ENCODE peak calls at places on chromosomes 6 and 20, in six cellular contexts. M, W, K, I, N and J are unnamed samples.

GRCh38 chr20:1631309-1632227 is 11.8 kb upstream of the SIRPB1 start:
- DNase-seq in K (no peak), W (no peak), N (no peak), I (no peak), M (peak), J (no peak)

GRCh38 chr6:30447237-30447636 is 42.1 kb upstream of the HLA-E start:
- DNase-seq in I (no peak), M (peak), N (no peak), W (no peak), K (no peak), J (no peak)

GRCh38 chr20:51510961-51511360 is 31.6 kb downstream of the NFATC2 start:
- DNase-seq in W (no peak), M (no peak), I (no peak), N (no peak), K (no peak), J (no peak)

GRCh38 chr6:145929037-145929633 is 35.0 kb downstream of the SHPRH start:
- DNase-seq in I (no peak), K (peak), M (peak), N (no peak), W (no peak), J (no peak)

GRCh38 chr6:79872986-79873385 is 74.4 kb downstream of the ELOVL4 start:
- DNase-seq in M (peak), K (no peak), N (no peak), W (no peak), I (no peak), J (no peak)

GRCh38 chr20:22411568-22412450 is 172.6 kb downstream of the FOXA2 start:
- DNase-seq in I (peak), N (no peak), K (no peak), M (peak), W (no peak), J (no peak)

GRCh38 chr6:2875840-2876207 is 27.3 kb downstream of the SERPINB9 start:
- DNase-seq in N (peak), K (peak), I (no peak), M (peak), W (no peak), J (no peak)

GRCh38 chr6:158758941-158759479 is 60.2 kb downstream of the EZR start:
- DNase-seq in I (no peak), M (no peak), K (no peak), N (no peak), W (no peak), J (no peak)

GRCh38 chr6:52994789-52995078 is 350 bp downstream of the GSTA4 start:
- DNase-seq in K (no peak), M (no peak), N (peak), W (peak), I (peak), J (no peak)

GRCh38 chr6:106360989-106361430 is 493 bp downstream of the CRYBG1 start:
- DNase-seq in I (no peak), W (no peak), K (peak), M (peak), N (peak), J (no peak)

GRCh38 chr20:58160451-58161051 is 67.9 kb downstream of the ANKRD60 start:
- DNase-seq in W (no peak), M (peak), I (no peak), N (no peak), K (no peak), J (no peak)

GRCh38 chr6:2563635-2564034 is 187.1 kb downstream of the MYLK4 start:
- DNase-seq in N (no peak), K (no peak), W (no peak), I (no peak), M (no peak), J (no peak)

GRCh38 chr6:20427856-20428255 is 26.2 kb downstream of the E2F3 start:
- DNase-seq in M (no peak), W (no peak), K (no peak), I (no peak), N (no peak), J (no peak)

GRCh38 chr20:53980101-53980500 is 90.3 kb downstream of the BCAS1 start:
- DNase-seq in M (no peak), N (no peak), I (no peak), W (no peak), K (no peak), J (no peak)

GRCh38 chr6:12977851-12978250 is 261.3 kb downstream of the PHACTR1 start:
- DNase-seq in M (no peak), K (no peak), W (no peak), N (no peak), I (no peak), J (no peak)

GRCh38 chr6:75044846-75045245 is 161.0 kb downstream of the COL12A1 start:
- DNase-seq in K (no peak), M (no peak), I (no peak), N (no peak), W (no peak), J (no peak)

GRCh38 chr6:41747256-41748101 is at the start of gene PGC:
- DNase-seq in I (no peak), N (no peak), K (no peak), M (no peak), W (no peak), J (no peak)

GRCh38 chr6:14876778-14877613 is 368.9 kb upstream of the JARID2 start:
- DNase-seq in M (peak), K (peak), N (no peak), W (no peak), I (no peak), J (peak)

GRCh38 chr6:27426045-27426620 is 37.6 kb downstream of the ZNF391 start:
- DNase-seq in I (no peak), W (no peak), K (no peak), N (no peak), M (no peak), J (no peak)

GRCh38 chr6:11500008-11500407 is 37.5 kb upstream of the TMEM170B start:
- DNase-seq in I (no peak), K (no peak), W (no peak), N (no peak), M (peak), J (no peak)

GRCh38 chr6:166600932-166601331 is 14.5 kb upstream of the RAMACL start:
- DNase-seq in W (no peak), K (no peak), N (no peak), M (no peak), I (no peak), J (no peak)

GRCh38 chr6:157434349-157435016 is 53.5 kb downstream of the ZDHHC14 start:
- DNase-seq in K (no peak), M (no peak), N (no peak), I (no peak), W (peak), J (no peak)

GRCh38 chr20:62516345-62516744 is 40.5 kb upstream of the GATA5 start:
- DNase-seq in N (no peak), W (no peak), M (no peak), I (no peak), K (no peak), J (no peak)

GRCh38 chr6:57262901-57263694 is 41.0 kb upstream of the RAB23 start:
- DNase-seq in N (no peak), I (peak), K (no peak), W (no peak), M (peak), J (no peak)

GRCh38 chr6:156954781-156955180 is 177.6 kb downstream of the ARID1B start:
- DNase-seq in M (no peak), K (no peak), N (no peak), I (no peak), W (no peak), J (no peak)

GRCh38 chr6:12477616-12478015 is 187.5 kb downstream of the EDN1 start:
- DNase-seq in W (no peak), M (no peak), N (no peak), K (no peak), I (no peak), J (no peak)

GRCh38 chr6:161161889-161162624 is 111.8 kb downstream of the AGPAT4 start:
- DNase-seq in K (no peak), W (no peak), I (peak), M (peak), N (no peak), J (no peak)

GRCh38 chr6:150667977-150668716 is 68.5 kb downstream of the PLEKHG1 start:
- DNase-seq in K (no peak), M (peak), N (peak), W (peak), I (peak), J (no peak)

GRCh38 chr6:112221561-112221960 is 32.8 kb downstream of the LAMA4 start:
- DNase-seq in I (no peak), N (no peak), W (no peak), K (no peak), M (peak), J (no peak)

GRCh38 chr6:117298941-117299340 is 33.6 kb downstream of the VGLL2 start:
- DNase-seq in W (no peak), I (no peak), K (no peak), M (no peak), N (no peak), J (no peak)

GRCh38 chr6:142714956-142715355 is 230.0 kb downstream of the HIVEP2 start:
- DNase-seq in W (no peak), M (no peak), N (no peak), K (no peak), I (no peak), J (no peak)

GRCh38 chr6:75377386-75377785 is 92.8 kb upstream of the TMEM30A start:
- DNase-seq in N (no peak), W (no peak), K (no peak), M (no peak), I (no peak), J (no peak)

GRCh38 chr6:47787620-47788497 is 6.0 kb downstream of the OPN5 start:
- DNase-seq in K (peak), W (peak), M (peak), N (peak), I (peak), J (peak)

DNA sequence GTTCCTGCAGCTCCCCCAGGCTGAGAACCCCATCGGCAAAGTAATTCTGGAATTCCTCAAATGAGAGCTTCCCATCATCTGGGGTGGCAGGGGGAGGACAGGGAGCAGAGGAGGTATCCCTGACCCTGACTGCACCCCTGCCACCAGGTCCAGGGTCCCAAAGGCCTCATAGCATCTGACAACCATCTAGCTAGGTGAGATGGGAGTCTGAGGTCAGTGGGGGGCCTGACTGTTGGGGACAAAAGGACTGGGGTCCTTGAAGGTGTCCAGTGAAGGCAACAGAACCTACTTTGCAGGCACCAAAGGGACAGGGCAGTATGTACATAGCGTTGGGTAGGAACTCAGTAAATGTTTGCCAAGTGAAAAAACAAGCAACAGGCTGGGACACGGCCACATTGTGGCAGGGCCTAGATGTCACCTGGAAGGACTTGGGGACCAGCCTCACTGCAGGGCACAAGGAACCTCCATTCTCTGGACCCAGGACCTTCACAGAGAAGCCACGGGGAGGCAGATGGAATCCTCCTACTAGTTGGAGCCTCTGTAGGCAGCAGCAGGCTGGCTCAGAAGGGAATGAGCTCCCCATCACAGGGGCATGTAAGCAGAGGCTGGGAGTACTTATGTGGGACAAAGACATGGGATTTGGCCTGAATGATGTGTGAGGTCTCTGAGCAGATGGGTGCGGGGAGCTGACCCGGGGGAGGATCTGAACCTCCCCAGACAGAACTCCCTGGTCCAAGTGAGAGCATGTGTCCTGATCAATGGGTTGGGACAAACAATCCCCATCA is 3.3 kb downstream of the NECAB3 start:
- DNase-seq in M (no peak), I (no peak), K (no peak), N (no peak), W (peak), J (no peak)
- H3K27ac ChIP-seq in M (no peak), I (no peak), K (no peak), N (no peak), W (peak), J (no peak)

DNA sequence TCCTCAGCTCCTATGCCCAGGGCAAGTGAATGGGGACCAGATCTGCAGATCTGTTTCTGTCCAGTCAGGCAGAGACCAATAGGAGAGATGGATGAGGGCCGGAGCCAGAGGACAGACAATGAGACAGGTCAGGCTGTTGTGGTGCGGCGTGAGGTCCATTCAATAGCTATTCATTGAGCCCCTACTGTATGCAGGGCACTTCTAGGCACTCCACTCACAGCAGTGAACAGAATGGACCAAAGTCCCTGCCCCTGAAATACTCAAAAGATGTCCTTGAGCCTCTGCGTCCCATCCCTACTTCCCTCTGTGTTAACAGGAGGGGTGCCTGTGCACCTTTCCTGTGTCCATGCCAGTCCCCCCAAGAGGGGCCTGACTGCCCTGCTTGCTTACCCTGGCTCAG is 8.5 kb upstream of the TULP1 start:
- DNase-seq in M (no peak), W (no peak), N (no peak), I (no peak), K (no peak), J (no peak)
- H3K4me3 ChIP-seq in M (no peak), W (no peak), N (no peak), I (no peak), K (no peak), J (no peak)

DNA sequence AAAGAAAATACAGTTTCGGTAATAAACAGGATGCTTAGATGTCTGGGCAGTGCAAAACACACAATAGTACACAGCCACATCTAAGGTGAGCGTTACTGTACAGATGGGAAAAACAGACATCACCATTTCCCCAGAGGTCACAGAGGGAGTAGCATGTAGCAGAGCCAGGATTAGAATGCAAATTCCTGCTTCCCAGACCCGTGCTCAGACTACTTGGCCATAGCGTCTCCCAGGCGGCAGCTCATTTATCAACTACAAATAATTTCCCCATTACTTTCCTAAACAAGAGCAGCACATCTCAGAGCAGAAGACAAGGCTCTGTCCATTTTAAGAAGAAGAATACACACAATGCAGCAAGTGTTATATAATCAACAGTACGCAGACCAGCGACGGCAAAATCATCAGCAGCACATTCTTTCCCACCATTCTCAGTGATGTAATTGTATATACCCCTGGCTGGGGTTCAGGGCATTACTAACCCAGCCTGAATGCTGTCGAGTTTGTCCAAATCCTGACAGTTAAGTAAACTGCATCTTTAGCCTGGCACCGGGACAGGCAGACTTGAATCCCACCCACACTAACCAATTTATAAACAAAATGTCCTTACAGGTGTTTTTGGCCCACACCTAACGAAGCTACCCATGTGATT is 61.9 kb downstream of the CNKSR3 start:
- DNase-seq in K (no peak), M (peak), W (no peak), I (peak), N (no peak), J (no peak)
- H3K27ac ChIP-seq in K (no peak), M (peak), W (peak), I (peak), N (no peak), J (no peak)

GRCh38 chr20:25859649-25860530 is 163.2 kb upstream of the ZNF337 start:
- DNase-seq in K (peak), N (peak), W (peak), I (peak), M (peak), J (peak)
- H3K4me3 ChIP-seq in K (no peak), N (peak), W (no peak), I (peak), M (peak), J (no peak)

GRCh38 chr6:32627249-32627648 is 10.0 kb upstream of the HLA-DQA1 start:
- DNase-seq in W (no peak), M (no peak), N (no peak), I (no peak), K (no peak), J (no peak)
- H3K27ac ChIP-seq in W (no peak), M (no peak), N (peak), I (peak), K (no peak), J (peak)